ENCODE peak calls at places on chromosomes 11 and 22, in nine cellular contexts. One of them, this sample, is unnamed.

GRCh38 chr11:19711911-19712280 is 741 bp upstream of the NAV2 start:
- DNase-seq in T-helper 2 cell: no peak
- DNase-seq in HS-27A: no peak
- DNase-seq in naive thymus-derived CD8-positive, alpha-beta T cell: no peak
- DNase-seq in KBM-7: no peak
- DNase-seq in AG10803: no peak
- DNase-seq in NCI-H1694 treated with DMSO at 0.1 percent for 48 hours: no peak
- DNase-seq in mammary epithelial cell: peak
- DNase-seq in stimulated activated CD8-positive, alpha-beta memory T cell treated with anti-CD3 and anti-CD28 coated beads, Interleukin-4, amount 100 ng/mL, for 4 hours: no peak
- DNase-seq in this sample: no peak

GRCh38 chr11:3127706-3128355 is 37.3 kb downstream of the OSBPL5 start:
- DNase-seq in mammary epithelial cell: no peak
- DNase-seq in AG10803: no peak
- DNase-seq in stimulated activated CD8-positive, alpha-beta memory T cell treated with anti-CD3 and anti-CD28 coated beads, Interleukin-4, amount 100 ng/mL, for 4 hours: no peak
- DNase-seq in HS-27A: no peak
- DNase-seq in naive thymus-derived CD8-positive, alpha-beta T cell: no peak
- DNase-seq in T-helper 2 cell: no peak
- DNase-seq in KBM-7: no peak
- DNase-seq in NCI-H1694 treated with DMSO at 0.1 percent for 48 hours: no peak
- DNase-seq in this sample: no peak

GRCh38 chr22:47295226-47295901 is 532.9 kb downstream of the TBC1D22A start:
- DNase-seq in mammary epithelial cell: no peak
- DNase-seq in naive thymus-derived CD8-positive, alpha-beta T cell: no peak
- DNase-seq in AG10803: no peak
- DNase-seq in T-helper 2 cell: no peak
- DNase-seq in NCI-H1694 treated with DMSO at 0.1 percent for 48 hours: no peak
- DNase-seq in KBM-7: no peak
- DNase-seq in HS-27A: no peak
- DNase-seq in stimulated activated CD8-positive, alpha-beta memory T cell treated with anti-CD3 and anti-CD28 coated beads, Interleukin-4, amount 100 ng/mL, for 4 hours: no peak
- DNase-seq in this sample: no peak

GRCh38 chr22:17087176-17088131 is 2.7 kb downstream of the IL17RA start:
- DNase-seq in T-helper 2 cell: peak
- DNase-seq in stimulated activated CD8-positive, alpha-beta memory T cell treated with anti-CD3 and anti-CD28 coated beads, Interleukin-4, amount 100 ng/mL, for 4 hours: no peak
- DNase-seq in KBM-7: peak
- DNase-seq in NCI-H1694 treated with DMSO at 0.1 percent for 48 hours: no peak
- DNase-seq in naive thymus-derived CD8-positive, alpha-beta T cell: peak
- DNase-seq in mammary epithelial cell: no peak
- DNase-seq in HS-27A: no peak
- DNase-seq in AG10803: peak
- DNase-seq in this sample: no peak

GRCh38 chr22:30602049-30602448 is 4.9 kb upstream of the TCN2 start:
- DNase-seq in stimulated activated CD8-positive, alpha-beta memory T cell treated with anti-CD3 and anti-CD28 coated beads, Interleukin-4, amount 100 ng/mL, for 4 hours: no peak
- DNase-seq in KBM-7: peak
- DNase-seq in mammary epithelial cell: peak
- DNase-seq in HS-27A: no peak
- DNase-seq in AG10803: peak
- DNase-seq in NCI-H1694 treated with DMSO at 0.1 percent for 48 hours: no peak
- DNase-seq in T-helper 2 cell: no peak
- DNase-seq in naive thymus-derived CD8-positive, alpha-beta T cell: no peak
- DNase-seq in this sample: no peak

GRCh38 chr22:44396727-44397722 is 84.3 kb upstream of the SHISAL1 start:
- DNase-seq in HS-27A: no peak
- DNase-seq in AG10803: no peak
- DNase-seq in KBM-7: no peak
- DNase-seq in mammary epithelial cell: no peak
- DNase-seq in NCI-H1694 treated with DMSO at 0.1 percent for 48 hours: no peak
- DNase-seq in naive thymus-derived CD8-positive, alpha-beta T cell: no peak
- DNase-seq in stimulated activated CD8-positive, alpha-beta memory T cell treated with anti-CD3 and anti-CD28 coated beads, Interleukin-4, amount 100 ng/mL, for 4 hours: no peak
- DNase-seq in T-helper 2 cell: no peak
- DNase-seq in this sample: no peak

GRCh38 chr11:36306888-36307287 is 10.8 kb downstream of the PRR5L start:
- DNase-seq in KBM-7: peak
- DNase-seq in T-helper 2 cell: no peak
- DNase-seq in mammary epithelial cell: no peak
- DNase-seq in NCI-H1694 treated with DMSO at 0.1 percent for 48 hours: no peak
- DNase-seq in HS-27A: no peak
- DNase-seq in stimulated activated CD8-positive, alpha-beta memory T cell treated with anti-CD3 and anti-CD28 coated beads, Interleukin-4, amount 100 ng/mL, for 4 hours: no peak
- DNase-seq in naive thymus-derived CD8-positive, alpha-beta T cell: no peak
- DNase-seq in AG10803: peak
- DNase-seq in this sample: no peak

GRCh38 chr11:118640332-118641154 is 33.1 kb downstream of the PHLDB1 start:
- DNase-seq in naive thymus-derived CD8-positive, alpha-beta T cell: no peak
- DNase-seq in HS-27A: no peak
- DNase-seq in NCI-H1694 treated with DMSO at 0.1 percent for 48 hours: no peak
- DNase-seq in stimulated activated CD8-positive, alpha-beta memory T cell treated with anti-CD3 and anti-CD28 coated beads, Interleukin-4, amount 100 ng/mL, for 4 hours: no peak
- DNase-seq in mammary epithelial cell: no peak
- DNase-seq in AG10803: no peak
- DNase-seq in KBM-7: no peak
- DNase-seq in T-helper 2 cell: no peak
- DNase-seq in this sample: peak

GRCh38 chr11:12029738-12030363 is 21.4 kb upstream of the DKK3 start:
- DNase-seq in AG10803: peak
- DNase-seq in T-helper 2 cell: no peak
- DNase-seq in naive thymus-derived CD8-positive, alpha-beta T cell: no peak
- DNase-seq in NCI-H1694 treated with DMSO at 0.1 percent for 48 hours: no peak
- DNase-seq in HS-27A: peak
- DNase-seq in stimulated activated CD8-positive, alpha-beta memory T cell treated with anti-CD3 and anti-CD28 coated beads, Interleukin-4, amount 100 ng/mL, for 4 hours: no peak
- DNase-seq in mammary epithelial cell: peak
- DNase-seq in KBM-7: no peak
- DNase-seq in this sample: no peak

GRCh38 chr11:68146704-68147474 is 25.7 kb upstream of the CHKA start:
- DNase-seq in naive thymus-derived CD8-positive, alpha-beta T cell: no peak
- DNase-seq in stimulated activated CD8-positive, alpha-beta memory T cell treated with anti-CD3 and anti-CD28 coated beads, Interleukin-4, amount 100 ng/mL, for 4 hours: no peak
- DNase-seq in KBM-7: peak
- DNase-seq in T-helper 2 cell: no peak
- DNase-seq in AG10803: peak
- DNase-seq in HS-27A: no peak
- DNase-seq in mammary epithelial cell: no peak
- DNase-seq in NCI-H1694 treated with DMSO at 0.1 percent for 48 hours: no peak
- DNase-seq in this sample: peak

GRCh38 chr11:17639091-17639490 is 80.3 kb upstream of the MYOD1 start:
- DNase-seq in AG10803: no peak
- DNase-seq in naive thymus-derived CD8-positive, alpha-beta T cell: no peak
- DNase-seq in HS-27A: no peak
- DNase-seq in mammary epithelial cell: no peak
- DNase-seq in NCI-H1694 treated with DMSO at 0.1 percent for 48 hours: no peak
- DNase-seq in KBM-7: no peak
- DNase-seq in stimulated activated CD8-positive, alpha-beta memory T cell treated with anti-CD3 and anti-CD28 coated beads, Interleukin-4, amount 100 ng/mL, for 4 hours: no peak
- DNase-seq in T-helper 2 cell: no peak
- DNase-seq in this sample: no peak

GRCh38 chr11:123587559-123587958 is 66.9 kb downstream of the SCN3B start:
- DNase-seq in mammary epithelial cell: no peak
- DNase-seq in AG10803: no peak
- DNase-seq in T-helper 2 cell: no peak
- DNase-seq in KBM-7: no peak
- DNase-seq in NCI-H1694 treated with DMSO at 0.1 percent for 48 hours: no peak
- DNase-seq in naive thymus-derived CD8-positive, alpha-beta T cell: no peak
- DNase-seq in HS-27A: no peak
- DNase-seq in stimulated activated CD8-positive, alpha-beta memory T cell treated with anti-CD3 and anti-CD28 coated beads, Interleukin-4, amount 100 ng/mL, for 4 hours: no peak
- DNase-seq in this sample: no peak

GRCh38 chr22:23289851-23290724 is 109.8 kb downstream of the BCR start:
- DNase-seq in stimulated activated CD8-positive, alpha-beta memory T cell treated with anti-CD3 and anti-CD28 coated beads, Interleukin-4, amount 100 ng/mL, for 4 hours: peak
- DNase-seq in T-helper 2 cell: peak
- DNase-seq in AG10803: peak
- DNase-seq in KBM-7: peak
- DNase-seq in NCI-H1694 treated with DMSO at 0.1 percent for 48 hours: peak
- DNase-seq in mammary epithelial cell: peak
- DNase-seq in HS-27A: no peak
- DNase-seq in naive thymus-derived CD8-positive, alpha-beta T cell: peak
- DNase-seq in this sample: no peak

GRCh38 chr22:38733329-38734202 is 22.2 kb downstream of the SUN2 start:
- DNase-seq in NCI-H1694 treated with DMSO at 0.1 percent for 48 hours: peak
- DNase-seq in mammary epithelial cell: no peak
- DNase-seq in naive thymus-derived CD8-positive, alpha-beta T cell: peak
- DNase-seq in AG10803: peak
- DNase-seq in HS-27A: no peak
- DNase-seq in T-helper 2 cell: no peak
- DNase-seq in stimulated activated CD8-positive, alpha-beta memory T cell treated with anti-CD3 and anti-CD28 coated beads, Interleukin-4, amount 100 ng/mL, for 4 hours: no peak
- DNase-seq in KBM-7: peak
- DNase-seq in this sample: peak

GRCh38 chr22:37267128-37267587 is 15.2 kb upstream of the CYTH4 start:
- DNase-seq in KBM-7: peak
- DNase-seq in NCI-H1694 treated with DMSO at 0.1 percent for 48 hours: peak
- DNase-seq in stimulated activated CD8-positive, alpha-beta memory T cell treated with anti-CD3 and anti-CD28 coated beads, Interleukin-4, amount 100 ng/mL, for 4 hours: peak
- DNase-seq in naive thymus-derived CD8-positive, alpha-beta T cell: peak
- DNase-seq in HS-27A: no peak
- DNase-seq in mammary epithelial cell: no peak
- DNase-seq in T-helper 2 cell: peak
- DNase-seq in AG10803: no peak
- DNase-seq in this sample: no peak

GRCh38 chr11:70247710-70248072 is 22.8 kb upstream of the PPFIA1 start:
- DNase-seq in mammary epithelial cell: no peak
- DNase-seq in AG10803: no peak
- DNase-seq in NCI-H1694 treated with DMSO at 0.1 percent for 48 hours: no peak
- DNase-seq in T-helper 2 cell: no peak
- DNase-seq in naive thymus-derived CD8-positive, alpha-beta T cell: no peak
- DNase-seq in KBM-7: no peak
- DNase-seq in stimulated activated CD8-positive, alpha-beta memory T cell treated with anti-CD3 and anti-CD28 coated beads, Interleukin-4, amount 100 ng/mL, for 4 hours: no peak
- DNase-seq in HS-27A: no peak
- DNase-seq in this sample: no peak

GRCh38 chr11:70108250-70108649 is 30.1 kb downstream of the ANO1 start:
- DNase-seq in HS-27A: no peak
- DNase-seq in T-helper 2 cell: no peak
- DNase-seq in stimulated activated CD8-positive, alpha-beta memory T cell treated with anti-CD3 and anti-CD28 coated beads, Interleukin-4, amount 100 ng/mL, for 4 hours: no peak
- DNase-seq in KBM-7: no peak
- DNase-seq in mammary epithelial cell: no peak
- DNase-seq in NCI-H1694 treated with DMSO at 0.1 percent for 48 hours: no peak
- DNase-seq in naive thymus-derived CD8-positive, alpha-beta T cell: no peak
- DNase-seq in AG10803: peak
- DNase-seq in this sample: no peak

GRCh38 chr11:64384981-64385952 is 26.3 kb downstream of the RPS6KA4 start:
- DNase-seq in mammary epithelial cell: no peak
- DNase-seq in KBM-7: peak
- DNase-seq in NCI-H1694 treated with DMSO at 0.1 percent for 48 hours: no peak
- DNase-seq in T-helper 2 cell: no peak
- DNase-seq in stimulated activated CD8-positive, alpha-beta memory T cell treated with anti-CD3 and anti-CD28 coated beads, Interleukin-4, amount 100 ng/mL, for 4 hours: no peak
- DNase-seq in HS-27A: no peak
- DNase-seq in naive thymus-derived CD8-positive, alpha-beta T cell: no peak
- DNase-seq in AG10803: no peak
- DNase-seq in this sample: no peak

GRCh38 chr11:68335693-68336092 is 23.3 kb downstream of the LRP5 start:
- DNase-seq in stimulated activated CD8-positive, alpha-beta memory T cell treated with anti-CD3 and anti-CD28 coated beads, Interleukin-4, amount 100 ng/mL, for 4 hours: no peak
- DNase-seq in NCI-H1694 treated with DMSO at 0.1 percent for 48 hours: no peak
- DNase-seq in AG10803: no peak
- DNase-seq in T-helper 2 cell: no peak
- DNase-seq in KBM-7: no peak
- DNase-seq in HS-27A: no peak
- DNase-seq in naive thymus-derived CD8-positive, alpha-beta T cell: no peak
- DNase-seq in mammary epithelial cell: no peak
- DNase-seq in this sample: no peak

GRCh38 chr11:98047647-98048046 is 973.1 kb upstream of the CNTN5 start:
- DNase-seq in stimulated activated CD8-positive, alpha-beta memory T cell treated with anti-CD3 and anti-CD28 coated beads, Interleukin-4, amount 100 ng/mL, for 4 hours: no peak
- DNase-seq in HS-27A: no peak
- DNase-seq in KBM-7: no peak
- DNase-seq in T-helper 2 cell: no peak
- DNase-seq in naive thymus-derived CD8-positive, alpha-beta T cell: no peak
- DNase-seq in AG10803: no peak
- DNase-seq in NCI-H1694 treated with DMSO at 0.1 percent for 48 hours: no peak
- DNase-seq in mammary epithelial cell: no peak
- DNase-seq in this sample: no peak

GRCh38 chr11:34427171-34427805 is 11.4 kb upstream of the CAT start:
- DNase-seq in NCI-H1694 treated with DMSO at 0.1 percent for 48 hours: no peak
- DNase-seq in mammary epithelial cell: peak
- DNase-seq in HS-27A: peak
- DNase-seq in naive thymus-derived CD8-positive, alpha-beta T cell: no peak
- DNase-seq in stimulated activated CD8-positive, alpha-beta memory T cell treated with anti-CD3 and anti-CD28 coated beads, Interleukin-4, amount 100 ng/mL, for 4 hours: no peak
- DNase-seq in AG10803: peak
- DNase-seq in KBM-7: peak
- DNase-seq in T-helper 2 cell: no peak
- DNase-seq in this sample: no peak

GRCh38 chr22:19819911-19820879 is 34.5 kb downstream of the GNB1L start:
- DNase-seq in mammary epithelial cell: no peak
- DNase-seq in KBM-7: no peak
- DNase-seq in naive thymus-derived CD8-positive, alpha-beta T cell: no peak
- DNase-seq in HS-27A: no peak
- DNase-seq in AG10803: no peak
- DNase-seq in T-helper 2 cell: no peak
- DNase-seq in NCI-H1694 treated with DMSO at 0.1 percent for 48 hours: no peak
- DNase-seq in stimulated activated CD8-positive, alpha-beta memory T cell treated with anti-CD3 and anti-CD28 coated beads, Interleukin-4, amount 100 ng/mL, for 4 hours: no peak
- DNase-seq in this sample: no peak

GRCh38 chr11:17760102-17761029 is 25.8 kb downstream of the KCNC1 start:
- DNase-seq in HS-27A: peak
- DNase-seq in T-helper 2 cell: no peak
- DNase-seq in AG10803: peak
- DNase-seq in NCI-H1694 treated with DMSO at 0.1 percent for 48 hours: no peak
- DNase-seq in mammary epithelial cell: peak
- DNase-seq in naive thymus-derived CD8-positive, alpha-beta T cell: no peak
- DNase-seq in KBM-7: peak
- DNase-seq in stimulated activated CD8-positive, alpha-beta memory T cell treated with anti-CD3 and anti-CD28 coated beads, Interleukin-4, amount 100 ng/mL, for 4 hours: no peak
- DNase-seq in this sample: peak

GRCh38 chr22:35070451-35071093 is 4.6 kb downstream of the ISX start:
- DNase-seq in KBM-7: no peak
- DNase-seq in mammary epithelial cell: peak
- DNase-seq in HS-27A: no peak
- DNase-seq in naive thymus-derived CD8-positive, alpha-beta T cell: no peak
- DNase-seq in AG10803: no peak
- DNase-seq in T-helper 2 cell: no peak
- DNase-seq in NCI-H1694 treated with DMSO at 0.1 percent for 48 hours: peak
- DNase-seq in stimulated activated CD8-positive, alpha-beta memory T cell treated with anti-CD3 and anti-CD28 coated beads, Interleukin-4, amount 100 ng/mL, for 4 hours: no peak
- DNase-seq in this sample: no peak

GRCh38 chr11:35322321-35322979 is 96.9 kb downstream of the SLC1A2 start:
- DNase-seq in HS-27A: no peak
- DNase-seq in NCI-H1694 treated with DMSO at 0.1 percent for 48 hours: no peak
- DNase-seq in naive thymus-derived CD8-positive, alpha-beta T cell: no peak
- DNase-seq in T-helper 2 cell: no peak
- DNase-seq in KBM-7: no peak
- DNase-seq in stimulated activated CD8-positive, alpha-beta memory T cell treated with anti-CD3 and anti-CD28 coated beads, Interleukin-4, amount 100 ng/mL, for 4 hours: no peak
- DNase-seq in AG10803: no peak
- DNase-seq in mammary epithelial cell: no peak
- DNase-seq in this sample: no peak

This sample was measured in NCI-H510A treated with DMSO at 0.1 percent for 48 hours.